ENCODE peak calls at places on chromosomes 13 and 19, in four cellular contexts. One of them, this sample, is unnamed.

GRCh38 chr19:18644144-18645034 is 7.6 kb downstream of the KLHL26 start:
- DNase-seq in fibroblast of mammary gland: peak; percentile 45
- DNase-seq in AG08395: no peak
- DNase-seq in AG09319: no peak
- DNase-seq in this sample: no peak

GRCh38 chr13:110017379-110017778 is 231.0 kb upstream of the IRS2 start:
- DNase-seq in fibroblast of mammary gland: peak; percentile 93
- DNase-seq in AG08395: peak; percentile 92
- DNase-seq in AG09319: peak; percentile 49
- DNase-seq in this sample: peak; percentile 95

GRCh38 chr13:107574517-107575215 is 640.7 kb downstream of the LIG4 start:
- DNase-seq in fibroblast of mammary gland: no peak
- DNase-seq in AG08395: no peak
- DNase-seq in AG09319: no peak
- DNase-seq in this sample: no peak

GRCh38 chr19:15469513-15470297 is 5.4 kb upstream of the RASAL3 start:
- DNase-seq in fibroblast of mammary gland: no peak
- DNase-seq in AG08395: no peak
- DNase-seq in AG09319: no peak
- DNase-seq in this sample: no peak

GRCh38 chr19:50568321-50569022 is at the start of gene LRRC4B:
- DNase-seq in fibroblast of mammary gland: no peak
- DNase-seq in AG08395: no peak
- DNase-seq in AG09319: no peak
- DNase-seq in this sample: no peak

GRCh38 chr19:17755977-17756670 is 4.8 kb downstream of the FCHO1 start:
- DNase-seq in fibroblast of mammary gland: peak; percentile 32
- DNase-seq in AG08395: no peak
- DNase-seq in AG09319: no peak
- DNase-seq in this sample: no peak

GRCh38 chr13:26707122-26708006 is 53.2 kb downstream of the GPR12 start:
- DNase-seq in fibroblast of mammary gland: peak; percentile 57
- DNase-seq in AG08395: peak; percentile 72
- DNase-seq in AG09319: no peak
- DNase-seq in this sample: peak; percentile 5

GRCh38 chr13:76440568-76440967 is 445.6 kb downstream of the KCTD12 start:
- DNase-seq in fibroblast of mammary gland: no peak
- DNase-seq in AG08395: no peak
- DNase-seq in AG09319: no peak
- DNase-seq in this sample: no peak

GRCh38 chr13:108082481-108082880 is 132.9 kb downstream of the LIG4 start:
- DNase-seq in fibroblast of mammary gland: no peak
- DNase-seq in AG08395: no peak
- DNase-seq in AG09319: no peak
- DNase-seq in this sample: no peak

GRCh38 chr19:12867120-12868099 is 13.8 kb downstream of the DNASE2 start:
- DNase-seq in fibroblast of mammary gland: peak; percentile 45
- DNase-seq in AG08395: peak; percentile 83
- DNase-seq in AG09319: no peak
- DNase-seq in this sample: no peak

GRCh38 chr13:110615322-110616102 is at the start of gene NAXD:
- DNase-seq in fibroblast of mammary gland: peak; percentile 94
- DNase-seq in AG08395: peak; percentile 100
- DNase-seq in AG09319: peak; percentile 85
- DNase-seq in this sample: peak; percentile 68

GRCh38 chr13:100434010-100434763 is 154.4 kb downstream of the GGACT start:
- DNase-seq in fibroblast of mammary gland: peak; percentile 60
- DNase-seq in AG08395: peak; percentile 35
- DNase-seq in AG09319: no peak
- DNase-seq in this sample: no peak

GRCh38 chr13:40172149-40172591 is 494.3 kb downstream of the FOXO1 start:
- DNase-seq in fibroblast of mammary gland: no peak
- DNase-seq in AG08395: no peak
- DNase-seq in AG09319: no peak
- DNase-seq in this sample: no peak

GRCh38 chr13:43783820-43784219 is 3.0 kb downstream of the ENOX1 start:
- DNase-seq in fibroblast of mammary gland: peak; percentile 75
- DNase-seq in AG08395: peak; percentile 32
- DNase-seq in AG09319: no peak
- DNase-seq in this sample: no peak

GRCh38 chr13:23020246-23020843 is 160.4 kb upstream of the SGCG start:
- DNase-seq in fibroblast of mammary gland: peak; percentile 69
- DNase-seq in AG08395: peak; percentile 49
- DNase-seq in AG09319: peak; percentile 10
- DNase-seq in this sample: peak; percentile 15

GRCh38 chr19:44577566-44577874 is 35.8 kb upstream of the IGSF23 start:
- DNase-seq in fibroblast of mammary gland: no peak
- DNase-seq in AG08395: no peak
- DNase-seq in AG09319: no peak
- DNase-seq in this sample: no peak

GRCh38 chr13:43614063-43614462 is 172.7 kb downstream of the ENOX1 start:
- DNase-seq in fibroblast of mammary gland: no peak
- DNase-seq in AG08395: no peak
- DNase-seq in AG09319: no peak
- DNase-seq in this sample: no peak

GRCh38 chr13:48586591-48587103 is 53.8 kb upstream of the RCBTB2 start:
- DNase-seq in fibroblast of mammary gland: peak; percentile 32
- DNase-seq in AG08395: no peak
- DNase-seq in AG09319: no peak
- DNase-seq in this sample: no peak

GRCh38 chr19:39986643-39987042 is 10.2 kb upstream of the ZNF546 start:
- DNase-seq in fibroblast of mammary gland: no peak
- DNase-seq in AG08395: no peak
- DNase-seq in AG09319: no peak
- DNase-seq in this sample: no peak

GRCh38 chr13:32233062-32233461 is 82.1 kb downstream of the ZAR1L start:
- DNase-seq in fibroblast of mammary gland: no peak
- DNase-seq in AG08395: no peak
- DNase-seq in AG09319: no peak
- DNase-seq in this sample: no peak

GRCh38 chr13:45206340-45206739 is 5.5 kb upstream of the KCTD4 start:
- DNase-seq in fibroblast of mammary gland: peak; percentile 92
- DNase-seq in AG08395: peak; percentile 77
- DNase-seq in AG09319: peak; percentile 52
- DNase-seq in this sample: peak; percentile 66

GRCh38 chr13:30577381-30577780 is 40.3 kb upstream of the USPL1 start:
- DNase-seq in fibroblast of mammary gland: peak; percentile 96
- DNase-seq in AG08395: peak; percentile 87
- DNase-seq in AG09319: peak; percentile 60
- DNase-seq in this sample: peak; percentile 48

GRCh38 chr19:15195987-15196682 is 4.7 kb downstream of the NOTCH3 start:
- DNase-seq in fibroblast of mammary gland: no peak
- DNase-seq in AG08395: no peak
- DNase-seq in AG09319: no peak
- DNase-seq in this sample: no peak

GRCh38 chr19:13843104-13843921 is 33.6 kb upstream of the NANOS3 start:
- DNase-seq in fibroblast of mammary gland: no peak
- DNase-seq in AG08395: no peak
- DNase-seq in AG09319: no peak
- DNase-seq in this sample: no peak

This sample was measured in HFF-Myc.